ENCODE peak calls at places on chromosomes 4 and X, in six cellular contexts. J is WERI-Rb-1; V is body of pancreas; R is activated CD8-positive, alpha-beta memory T cell treated with anti-CD3 and anti-CD28 coated beads for 48 hours; G is AG04449; S is OCI-LY7. F is an unnamed sample.

GRCh38 chrX:78658851-78659744 is at the start of gene RTL3:
- DNase-seq in G (peak), R (no peak), J (no peak), S (no peak), V (no peak), F (no peak)

GRCh38 chr4:116664198-116664597 is 421.2 kb downstream of the TRAM1L1 start:
- DNase-seq in G (no peak), S (no peak), V (no peak), R (no peak), J (no peak), F (no peak)

GRCh38 chr4:146381263-146381872 is 140.4 kb downstream of the SLC10A7 start:
- DNase-seq in V (no peak), J (no peak), S (no peak), G (no peak), R (no peak), F (no peak)

GRCh38 chrX:50799531-50799961 is 14.4 kb downstream of the SHROOM4 start:
- DNase-seq in G (peak), S (no peak), V (no peak), J (no peak), R (no peak), F (no peak)

GRCh38 chr4:7070729-7071511 is 3.1 kb upstream of the GRPEL1 start:
- DNase-seq in G (no peak), J (peak), S (peak), V (peak), R (peak), F (peak)

GRCh38 chrX:104411800-104412199 is 154.2 kb upstream of the IL1RAPL2 start:
- DNase-seq in J (no peak), V (no peak), R (no peak), G (no peak), S (no peak), F (no peak)

GRCh38 chr4:150080335-150080734 is 2.1 kb downstream of the DCLK2 start:
- DNase-seq in G (no peak), V (no peak), J (no peak), R (no peak), S (no peak), F (no peak)

GRCh38 chr4:145878501-145879435 is 59.9 kb downstream of the ZNF827 start:
- DNase-seq in S (no peak), R (no peak), G (no peak), J (no peak), V (no peak), F (no peak)

GRCh38 chr4:140427104-140427918 is at the start of gene CLGN:
- DNase-seq in V (peak), J (peak), R (peak), G (no peak), S (peak), F (peak)

GRCh38 chr4:122776916-122777315 is 44.4 kb downstream of the BBS12 start:
- DNase-seq in J (no peak), R (no peak), V (no peak), G (no peak), S (no peak), F (no peak)

GRCh38 chrX:153571159-153571908 is 27.6 kb downstream of the CCNQ start:
- DNase-seq in J (peak), S (no peak), G (no peak), R (no peak), V (no peak), F (no peak)

GRCh38 chrX:67596839-67597790 is 53.3 kb downstream of the AR start:
- DNase-seq in G (no peak), J (no peak), R (no peak), V (no peak), S (no peak), F (no peak)

GRCh38 chr4:121989715-121990114 is 37.9 kb upstream of the TRPC3 start:
- DNase-seq in G (no peak), R (no peak), J (no peak), S (no peak), V (no peak), F (peak)

GRCh38 chr4:108193891-108194672 is 25.4 kb upstream of the LEF1 start:
- DNase-seq in V (no peak), G (no peak), R (no peak), S (no peak), J (no peak), F (no peak)

GRCh38 chr4:180377741-180378140 is 1865.5 kb upstream of the TENM3 start:
- DNase-seq in S (no peak), V (no peak), G (no peak), R (no peak), J (no peak), F (no peak)

GRCh38 chrX:44705817-44706551 is 137.8 kb upstream of the DUSP21 start:
- DNase-seq in V (no peak), J (no peak), G (no peak), S (no peak), R (no peak), F (peak)

GRCh38 chr4:41236046-41236445 is 20.7 kb upstream of the UCHL1 start:
- DNase-seq in S (no peak), V (no peak), J (no peak), G (no peak), R (no peak), F (no peak)

GRCh38 chr4:610411-611261 is 14.7 kb upstream of the PDE6B start:
- DNase-seq in G (peak), J (no peak), R (no peak), S (no peak), V (no peak), F (peak)

GRCh38 chr4:154314248-154314647 is 177.4 kb downstream of the DCHS2 start:
- DNase-seq in R (no peak), S (no peak), G (no peak), J (no peak), V (no peak), F (peak)

GRCh38 chr4:98289375-98289774 is 28.2 kb downstream of the RAP1GDS1 start:
- DNase-seq in S (no peak), V (no peak), R (no peak), J (no peak), G (no peak), F (no peak)

F was measured in Calu3.